ENCODE peak calls at places on chromosomes 3 and 15, in seven cellular contexts. X, S, M, B, N, E and K are unnamed samples.

GRCh38 chr15:51830279-51830806 is 890 bp downstream of the TMOD3 start:
- DNase-seq in X (peak; percentile 66), S (no peak), M (no peak), B (peak; percentile 43), N (no peak), E (no peak), K (no peak)

GRCh38 chr15:95325763-95326688 is 1004.5 kb upstream of the NR2F2 start:
- DNase-seq in X (no peak), S (no peak), M (no peak), B (no peak), N (no peak), E (no peak), K (no peak)

GRCh38 chr15:55526559-55527036 is 18.6 kb upstream of the DNAAF4 start:
- DNase-seq in X (peak; percentile 73), S (no peak), M (no peak), B (peak; percentile 71), N (no peak), E (peak; percentile 6), K (no peak)

GRCh38 chr3:162391301-162391700 is 894.7 kb downstream of the OTOL1 start:
- DNase-seq in X (no peak), S (no peak), M (no peak), B (no peak), N (no peak), E (no peak), K (no peak)

GRCh38 chr3:173725507-173725906 is 328.0 kb downstream of the NLGN1 start:
- DNase-seq in X (no peak), S (no peak), M (no peak), B (peak; percentile 37), N (no peak), E (no peak), K (no peak)

GRCh38 chr3:190596341-190597285 is 82.7 kb downstream of the IL1RAP start:
- DNase-seq in X (no peak), S (no peak), M (no peak), B (no peak), N (no peak), E (no peak), K (no peak)

GRCh38 chr15:70091649-70092461 is 5.9 kb downstream of the TLE3 start:
- DNase-seq in X (no peak), S (no peak), M (no peak), B (peak; percentile 83), N (no peak), E (no peak), K (no peak)

GRCh38 chr3:5058463-5058862 is 63.6 kb upstream of the ARL8B start:
- DNase-seq in X (no peak), S (no peak), M (no peak), B (peak; percentile 48), N (no peak), E (no peak), K (no peak)

GRCh38 chr3:159964166-159964973 is 24.3 kb upstream of the IL12A start:
- DNase-seq in X (no peak), S (no peak), M (no peak), B (no peak), N (no peak), E (no peak), K (no peak)

GRCh38 chr15:83410532-83410931 is 36.6 kb upstream of the SH3GL3 start:
- DNase-seq in X (no peak), S (no peak), M (no peak), B (no peak), N (no peak), E (no peak), K (no peak)

GRCh38 chr3:108552267-108553159 is 36.7 kb downstream of the CIP2A start:
- DNase-seq in X (peak; percentile 80), S (no peak), M (no peak), B (peak; percentile 20), N (no peak), E (no peak), K (no peak)

GRCh38 chr3:101638262-101638745 is 38.6 kb downstream of the ZBTB11 start:
- DNase-seq in X (no peak), S (no peak), M (no peak), B (no peak), N (no peak), E (no peak), K (peak; percentile 27)

GRCh38 chr15:60788514-60789091 is 309.7 kb upstream of the ICE2 start:
- DNase-seq in X (no peak), S (no peak), M (no peak), B (no peak), N (no peak), E (no peak), K (no peak)

GRCh38 chr15:62588930-62589655 is 424.0 kb upstream of the C2CD4B start:
- DNase-seq in X (no peak), S (no peak), M (no peak), B (no peak), N (no peak), E (no peak), K (no peak)

GRCh38 chr3:127525373-127525772 is 65.2 kb downstream of the TPRA1 start:
- DNase-seq in X (no peak), S (no peak), M (no peak), B (peak; percentile 86), N (no peak), E (no peak), K (no peak)

GRCh38 chr3:123660900-123661299 is 76.0 kb upstream of the HACD2 start:
- DNase-seq in X (no peak), S (no peak), M (no peak), B (peak; percentile 88), N (no peak), E (no peak), K (peak; percentile 91)

GRCh38 chr3:99249627-99250026 is 348.1 kb upstream of the DCBLD2 start:
- DNase-seq in X (no peak), S (no peak), M (no peak), B (no peak), N (no peak), E (no peak), K (no peak)

GRCh38 chr3:82179291-82179690 is 417.8 kb upstream of the GBE1 start:
- DNase-seq in X (no peak), S (no peak), M (no peak), B (no peak), N (no peak), E (no peak), K (no peak)